ENCODE peak calls at places on chromosomes 1 and 21, in four cellular contexts. One of them, this sample, is unnamed.

GRCh38 chr21:25721987-25722386 is 12.7 kb downstream of the ATP5PF start:
- DNase-seq in NCI-H2081: no peak
- DNase-seq in stimulated activated CD8-positive, alpha-beta memory T cell treated with anti-CD3 and anti-CD28 coated beads, Interleukin-4, amount 100 ng/mL, for 4 hours: no peak
- DNase-seq in BE2C: no peak
- DNase-seq in this sample: no peak

GRCh38 chr1:41024953-41025352 is 3.4 kb upstream of the SLFNL1 start:
- DNase-seq in NCI-H2081: no peak
- DNase-seq in stimulated activated CD8-positive, alpha-beta memory T cell treated with anti-CD3 and anti-CD28 coated beads, Interleukin-4, amount 100 ng/mL, for 4 hours: no peak
- DNase-seq in BE2C: no peak
- DNase-seq in this sample: no peak

GRCh38 chr1:31381394-31382287 is 8.8 kb upstream of the FABP3 start:
- DNase-seq in NCI-H2081: no peak
- DNase-seq in stimulated activated CD8-positive, alpha-beta memory T cell treated with anti-CD3 and anti-CD28 coated beads, Interleukin-4, amount 100 ng/mL, for 4 hours: no peak
- DNase-seq in BE2C: no peak
- DNase-seq in this sample: no peak

GRCh38 chr1:30520461-30520860 is 202.9 kb downstream of the MATN1 start:
- DNase-seq in NCI-H2081: no peak
- DNase-seq in stimulated activated CD8-positive, alpha-beta memory T cell treated with anti-CD3 and anti-CD28 coated beads, Interleukin-4, amount 100 ng/mL, for 4 hours: no peak
- DNase-seq in BE2C: no peak
- DNase-seq in this sample: no peak

GRCh38 chr21:28253378-28253777 is 739.3 kb downstream of the LTN1 start:
- DNase-seq in NCI-H2081: no peak
- DNase-seq in stimulated activated CD8-positive, alpha-beta memory T cell treated with anti-CD3 and anti-CD28 coated beads, Interleukin-4, amount 100 ng/mL, for 4 hours: no peak
- DNase-seq in BE2C: no peak
- DNase-seq in this sample: peak; percentile 43

GRCh38 chr1:174262747-174263241 is 103.5 kb downstream of the RABGAP1L start:
- DNase-seq in NCI-H2081: peak; percentile 69
- DNase-seq in stimulated activated CD8-positive, alpha-beta memory T cell treated with anti-CD3 and anti-CD28 coated beads, Interleukin-4, amount 100 ng/mL, for 4 hours: no peak
- DNase-seq in BE2C: peak; percentile 47
- DNase-seq in this sample: peak; percentile 31

GRCh38 chr1:147579532-147580199 is 38.4 kb downstream of the BCL9 start:
- DNase-seq in NCI-H2081: no peak
- DNase-seq in stimulated activated CD8-positive, alpha-beta memory T cell treated with anti-CD3 and anti-CD28 coated beads, Interleukin-4, amount 100 ng/mL, for 4 hours: no peak
- DNase-seq in BE2C: no peak
- DNase-seq in this sample: no peak

GRCh38 chr1:231162970-231163830 is 1.3 kb downstream of the TRIM67 start:
- DNase-seq in NCI-H2081: peak; percentile 47
- DNase-seq in stimulated activated CD8-positive, alpha-beta memory T cell treated with anti-CD3 and anti-CD28 coated beads, Interleukin-4, amount 100 ng/mL, for 4 hours: no peak
- DNase-seq in BE2C: peak; percentile 53
- DNase-seq in this sample: no peak

GRCh38 chr1:179127163-179127895 is 45.5 kb downstream of the TOR3A start:
- DNase-seq in NCI-H2081: no peak
- DNase-seq in stimulated activated CD8-positive, alpha-beta memory T cell treated with anti-CD3 and anti-CD28 coated beads, Interleukin-4, amount 100 ng/mL, for 4 hours: no peak
- DNase-seq in BE2C: no peak
- DNase-seq in this sample: no peak

GRCh38 chr1:96387785-96388184 is 333.8 kb upstream of the PTBP2 start:
- DNase-seq in NCI-H2081: no peak
- DNase-seq in stimulated activated CD8-positive, alpha-beta memory T cell treated with anti-CD3 and anti-CD28 coated beads, Interleukin-4, amount 100 ng/mL, for 4 hours: no peak
- DNase-seq in BE2C: no peak
- DNase-seq in this sample: no peak